ENCODE peak calls at places on chromosomes 13 and 19, in eight cellular contexts. Q, C, J, M, T, S, D and B are unnamed samples.
A peak's percentile ranks its signal among the peaks of the same experiment; 100 is the strongest.

GRCh38 chr19:41551711-41552110 is 24.3 kb upstream of the CEACAM21 start:
- DNase-seq in M (no peak), Q (no peak), S (no peak), C (no peak), T (no peak), J (no peak), D (no peak), B (no peak)

GRCh38 chr13:40969169-40969901 is 49.8 kb downstream of the ELF1 start:
- DNase-seq in S (no peak), M (no peak), T (no peak), J (no peak), C (no peak), D (no peak), Q (no peak), B (no peak)

GRCh38 chr13:60372141-60372540 is 24.9 kb upstream of the TDRD3 start:
- DNase-seq in M (no peak), Q (no peak), C (no peak), D (no peak), J (no peak), S (no peak), T (no peak), B (no peak)

GRCh38 chr13:113083402-113084061 is 22.1 kb upstream of the F7 start:
- DNase-seq in S (peak; percentile 8), Q (no peak), D (no peak), C (peak; percentile 41), J (no peak), M (peak; percentile 36), T (no peak), B (no peak)

GRCh38 chr19:12866416-12867119 is 14.7 kb downstream of the DNASE2 start:
- DNase-seq in S (no peak), C (no peak), Q (no peak), M (no peak), D (peak; percentile 20), T (no peak), J (peak; percentile 67), B (no peak)

GRCh38 chr13:93967286-93967685 is 512.2 kb downstream of the DCT start:
- DNase-seq in S (no peak), M (no peak), T (no peak), Q (no peak), D (no peak), C (no peak), J (no peak), B (no peak)

GRCh38 chr19:13053238-13053637 is 49.4 kb downstream of the LYL1 start:
- DNase-seq in T (no peak), Q (no peak), C (peak; percentile 69), J (no peak), D (no peak), S (peak; percentile 79), M (no peak), B (no peak)

GRCh38 chr13:23868521-23868920 is 20.7 kb downstream of the MIPEP start:
- DNase-seq in M (peak; percentile 98), D (no peak), C (peak; percentile 57), S (peak; percentile 50), Q (no peak), T (peak; percentile 85), J (no peak), B (peak; percentile 65)

GRCh38 chr19:41638624-41639023 is 11.8 kb upstream of the CEACAM4 start:
- DNase-seq in T (no peak), Q (no peak), C (no peak), M (no peak), D (no peak), J (no peak), S (no peak), B (no peak)

GRCh38 chr13:102799544-102800144 is 725 bp downstream of the BIVM start:
- DNase-seq in D (peak; percentile 46), M (no peak), J (peak; percentile 73), C (peak; percentile 19), Q (no peak), S (peak; percentile 22), T (peak; percentile 21), B (no peak)

GRCh38 chr19:5687360-5688198 is 2.5 kb upstream of the RPL36 start:
- DNase-seq in Q (no peak), C (no peak), M (no peak), J (peak; percentile 48), D (no peak), T (no peak), S (no peak), B (no peak)

GRCh38 chr19:39557791-39558622 is 18.0 kb upstream of the EID2 start:
- DNase-seq in Q (no peak), D (no peak), T (peak; percentile 52), S (no peak), J (no peak), C (no peak), M (peak; percentile 18), B (peak; percentile 17)

GRCh38 chr13:73212482-73212881 is 153.7 kb downstream of the KLF5 start:
- DNase-seq in Q (no peak), S (no peak), D (no peak), C (no peak), J (no peak), T (peak; percentile 18), M (no peak), B (no peak)

GRCh38 chr13:73216381-73216831 is 157.6 kb downstream of the KLF5 start:
- DNase-seq in S (peak; percentile 96), C (no peak), D (no peak), Q (no peak), J (no peak), T (no peak), M (no peak), B (no peak)

GRCh38 chr13:73220966-73221720 is 162.3 kb downstream of the KLF5 start:
- DNase-seq in S (no peak), M (peak; percentile 51), C (no peak), D (no peak), J (peak; percentile 59), Q (peak; percentile 40), T (no peak), B (no peak)

GRCh38 chr13:73218181-73218580 is 159.4 kb downstream of the KLF5 start:
- DNase-seq in M (no peak), J (no peak), T (no peak), Q (no peak), C (no peak), S (no peak), D (no peak), B (no peak)

DNA sequence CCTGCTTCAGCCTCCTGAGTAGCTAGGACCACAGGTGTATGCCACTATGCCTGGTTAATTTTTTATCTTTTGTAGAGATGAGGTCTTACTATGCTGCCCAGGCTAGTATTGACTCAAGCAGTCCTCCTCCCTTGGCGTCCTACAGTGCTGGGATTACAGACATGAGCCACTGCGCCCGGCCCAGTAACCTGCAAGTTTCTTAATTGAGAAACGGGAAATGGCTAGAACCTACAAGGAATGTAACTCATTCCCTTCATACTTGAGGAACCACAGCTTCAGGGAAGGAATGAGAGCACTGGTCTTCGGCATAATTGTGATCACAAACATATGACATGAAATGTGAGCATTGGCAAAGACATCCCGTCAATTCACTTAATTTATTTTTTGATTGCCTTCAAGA is 157.0 kb downstream of the KLF5 start:
- DNase-seq in M (no peak), S (peak; percentile 92), D (no peak), J (no peak), T (peak; percentile 54), Q (no peak), C (peak; percentile 17), B (no peak)
- H3K4me3 ChIP-seq in M (no peak overlapping the region), S (no peak overlapping the region), D (no peak overlapping the region), J (no peak overlapping the region), T (no peak overlapping the region), Q (no peak overlapping the region), C (no peak overlapping the region), B (no peak overlapping the region)

DNA sequence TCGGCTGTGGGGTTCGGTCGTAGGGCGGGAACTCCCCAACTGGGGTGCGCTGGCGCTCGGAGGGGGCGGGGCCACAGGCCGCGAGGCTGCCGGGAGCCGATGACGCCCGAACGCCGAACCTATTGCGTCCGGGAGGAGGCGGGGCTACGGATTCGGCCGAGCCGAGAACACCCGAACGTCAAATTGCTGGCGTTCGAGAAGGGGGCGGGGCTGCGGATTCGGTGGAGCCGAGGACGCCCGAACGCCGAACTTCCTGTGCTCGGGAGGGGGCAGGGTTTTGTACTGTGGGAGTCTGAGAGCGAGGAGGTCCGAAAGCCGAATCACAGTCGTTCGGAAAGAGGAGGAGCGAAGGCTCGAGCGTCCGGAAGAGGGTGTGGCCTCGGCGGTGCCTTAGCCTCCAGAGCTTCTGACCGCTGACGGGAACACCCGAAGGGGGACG is 586 bp upstream of the TSEN34 start:
- DNase-seq in Q (peak; percentile 99), D (peak; percentile 99), T (peak; percentile 100), J (peak; percentile 100), S (peak; percentile 99), C (peak; percentile 100), M (peak; percentile 97), B (peak; percentile 100)
- TF ChIP-seq CTCF in Q (no peak), D (no peak), T (no peak), J (no peak), S (no peak), C (no peak), M (no peak), B (no peak)

GRCh38 chr19:47021536-47022139 is 2.0 kb downstream of the NPAS1 start:
- DNase-seq in T (no peak), S (peak; percentile 11), Q (no peak), M (no peak), C (no peak), J (peak; percentile 85), D (peak; percentile 69), B (peak; percentile 56)

GRCh38 chr19:47019431-47020041 is at the start of gene NPAS1:
- DNase-seq in D (peak; percentile 63), M (no peak), C (no peak), T (no peak), Q (no peak), J (peak; percentile 85), S (no peak), B (peak; percentile 30)

GRCh38 chr19:47018923-47019322 is 714 bp upstream of the NPAS1 start:
- DNase-seq in Q (no peak), J (no peak), S (no peak), D (no peak), C (no peak), T (no peak), M (no peak), B (no peak)

GRCh38 chr19:47020992-47021496 is 1.4 kb downstream of the NPAS1 start:
- DNase-seq in M (no peak), T (no peak), D (peak; percentile 41), S (peak; percentile 24), C (peak; percentile 11), Q (no peak), J (peak; percentile 83), B (no peak)

DNA sequence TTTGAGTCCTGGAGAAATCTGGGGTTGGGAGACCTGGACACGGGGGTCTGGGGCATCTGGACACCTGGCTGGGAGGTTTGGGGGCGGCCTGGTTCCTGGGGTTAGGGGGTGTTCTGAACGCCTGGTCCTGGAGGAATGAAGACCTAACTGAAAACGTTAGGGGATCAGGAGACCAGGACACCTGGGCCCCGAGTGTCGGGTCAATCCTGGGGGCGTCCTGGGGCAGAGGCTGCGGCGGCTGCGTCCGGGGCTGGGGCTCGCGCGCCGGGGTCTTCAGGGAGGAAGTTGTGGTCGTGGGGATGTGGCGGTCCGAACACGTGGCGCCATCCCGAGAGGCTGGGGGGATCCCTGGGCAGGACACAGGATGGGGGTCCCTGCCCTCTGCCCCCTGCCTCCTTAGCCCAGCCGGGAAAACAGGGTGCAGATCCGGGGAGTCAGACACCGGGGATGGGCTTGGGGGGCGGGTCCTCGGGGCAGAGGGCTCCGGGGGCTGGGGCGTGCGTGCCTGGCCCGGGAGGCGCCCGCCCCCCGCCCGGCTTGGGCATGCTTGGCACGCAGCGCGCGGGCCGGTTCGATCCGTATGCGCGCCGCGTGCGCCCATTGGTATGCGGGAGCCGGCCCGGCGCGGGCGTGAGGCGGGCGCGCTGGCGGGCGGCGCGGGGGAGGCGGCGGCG is 632 bp downstream of the NPAS1 start:
- DNase-seq in J (peak; percentile 62), C (no peak), D (peak; percentile 74), Q (no peak), S (no peak), M (no peak), T (no peak), B (peak; percentile 50)
- H3K4me3 ChIP-seq in J (no peak overlapping the region), C (peak overlapping the region; percentile 29), D (peak overlapping the region; percentile 44), Q (no peak overlapping the region), S (peak overlapping the region; percentile 57), M (no peak overlapping the region), T (peak overlapping the region; percentile 14), B (peak overlapping the region; percentile 22)

GRCh38 chr19:11054628-11055027 is 34.6 kb upstream of the LDLR start:
- DNase-seq in D (no peak), M (no peak), Q (no peak), S (no peak), C (no peak), J (no peak), T (no peak), B (no peak)
- TF ChIP-seq CTCF in D (no peak), M (no peak), Q (no peak), S (no peak), C (no peak), J (no peak), T (no peak), B (no peak)